ENCODE peak calls at places on chromosomes 16 and 17, in six cellular contexts. D, Q, K, R, B and S are unnamed samples.

GRCh38 chr17:80916246-80916645 is 75.4 kb upstream of the CHMP6 start:
- ATAC-seq in Q (no peak), K (no peak), B (no peak), R (no peak), D (no peak), S (no peak)

GRCh38 chr17:65254166-65254565 is 117.0 kb downstream of the RGS9 start:
- ATAC-seq in D (no peak), Q (peak; percentile 55), K (no peak), B (peak; percentile 64), R (no peak), S (no peak)

GRCh38 chr16:90031931-90032663 is 12.8 kb upstream of the DBNDD1 start:
- ATAC-seq in R (no peak), B (peak; percentile 16), K (no peak), Q (no peak), D (peak; percentile 58), S (peak; percentile 19)

GRCh38 chr17:14784997-14785696 is 480.0 kb downstream of the PMP22 start:
- ATAC-seq in B (no peak), Q (peak; percentile 99), K (no peak), D (no peak), R (no peak), S (no peak)

GRCh38 chr16:4200000-4200780 is 41.7 kb downstream of the SRL start:
- ATAC-seq in K (peak; percentile 96), R (peak; percentile 61), D (peak; percentile 88), Q (peak; percentile 94), B (peak; percentile 96), S (peak; percentile 88)

GRCh38 chr16:48244863-48245195 is 729 bp downstream of the LONP2 start:
- ATAC-seq in D (peak; percentile 6), K (peak; percentile 31), B (no peak), Q (no peak), R (no peak), S (no peak)

GRCh38 chr16:84294196-84295142 is at the start of gene WFDC1:
- ATAC-seq in D (peak; percentile 62), K (peak; percentile 44), R (no peak), Q (peak; percentile 25), B (peak; percentile 27), S (peak; percentile 51)

GRCh38 chr17:28888832-28889231 is 8.7 kb downstream of the FLOT2 start:
- ATAC-seq in K (no peak), Q (no peak), B (no peak), R (peak; percentile 3), D (no peak), S (no peak)

GRCh38 chr17:33515974-33516373 is 222.9 kb upstream of the ASIC2 start:
- ATAC-seq in D (no peak), Q (no peak), R (no peak), B (no peak), K (no peak), S (no peak)

GRCh38 chr16:55373489-55373832 is 49.5 kb downstream of the IRX6 start:
- ATAC-seq in R (no peak), K (no peak), Q (no peak), B (no peak), D (no peak), S (no peak)

GRCh38 chr17:78041401-78042179 is 83.1 kb downstream of the TNRC6C start:
- ATAC-seq in B (no peak), R (peak; percentile 11), Q (no peak), K (no peak), D (no peak), S (peak; percentile 56)

GRCh38 chr17:50692448-50693040 is 15.2 kb downstream of the ANKRD40 start:
- ATAC-seq in K (no peak), B (peak; percentile 12), R (no peak), Q (no peak), D (no peak), S (no peak)

GRCh38 chr17:43341705-43342600 is 56.8 kb upstream of the ARL4D start:
- ATAC-seq in D (no peak), Q (no peak), K (no peak), B (no peak), R (no peak), S (no peak)

GRCh38 chr17:39671651-39672521 is 3.6 kb downstream of the PNMT start:
- ATAC-seq in Q (peak; percentile 69), R (no peak), K (peak; percentile 39), D (no peak), B (peak; percentile 17), S (no peak)

GRCh38 chr17:55605705-55606104 is 94.5 kb upstream of the SMIM36 start:
- ATAC-seq in R (no peak), K (no peak), B (no peak), D (no peak), Q (no peak), S (no peak)

GRCh38 chr16:67718668-67719047 is 458 bp downstream of the GFOD2 start:
- ATAC-seq in K (peak; percentile 53), Q (peak; percentile 41), D (no peak), R (peak; percentile 52), B (no peak), S (no peak)

GRCh38 chr16:30349695-30350094 is 5.4 kb downstream of the CD2BP2 start:
- ATAC-seq in D (no peak), Q (no peak), R (peak; percentile 63), K (no peak), B (no peak), S (no peak)

DNA sequence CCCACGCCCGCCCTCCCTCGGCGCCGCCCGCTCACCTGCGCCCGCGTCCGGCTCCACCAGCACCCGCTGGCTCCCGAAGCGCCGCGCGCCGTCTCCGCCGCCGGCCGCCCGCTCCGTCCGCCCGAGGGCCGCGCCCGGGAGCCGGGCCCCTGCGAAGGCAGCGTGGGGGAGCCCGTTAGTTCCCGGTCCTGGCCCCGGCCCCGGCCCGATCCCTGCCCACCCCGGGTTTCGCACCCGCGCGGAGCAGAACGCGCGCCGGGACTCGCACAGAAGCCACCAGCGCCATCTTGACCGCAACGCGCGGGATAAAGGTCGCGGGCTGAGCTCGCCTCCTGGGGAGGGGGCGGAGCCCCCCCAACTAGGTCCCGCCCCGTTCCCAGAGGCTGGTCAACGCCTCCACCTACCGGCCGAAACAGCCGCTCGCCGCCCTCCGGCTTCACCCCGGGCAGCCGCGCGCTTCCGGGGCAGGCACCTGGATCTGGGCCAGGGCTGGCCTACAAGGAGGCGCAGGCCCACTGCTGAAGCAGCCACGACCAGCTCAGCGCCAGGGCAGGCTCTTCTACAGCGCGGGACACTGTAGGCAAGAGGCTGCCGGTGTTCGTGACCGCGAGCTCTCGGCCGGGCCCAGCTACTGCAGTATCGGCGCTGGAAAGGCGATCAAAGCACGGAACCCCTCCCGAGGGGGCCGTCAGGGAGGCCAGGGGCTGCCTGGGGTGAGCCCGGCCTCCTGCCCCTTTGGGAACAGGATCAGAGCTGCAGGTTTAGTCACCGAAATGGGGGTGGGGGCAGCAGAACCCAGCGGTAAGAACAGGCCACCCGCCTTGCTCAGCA is at the start of gene ECI1:
- ATAC-seq in K (peak; percentile 93), D (peak; percentile 99), Q (peak; percentile 90), B (peak; percentile 83), R (peak; percentile 97), S (peak; percentile 98)
- H3K4me3 ChIP-seq in K (peak within 1 kb of the TSS; percentile 94), D (peak within 1 kb of the TSS; percentile 67), Q (peak within 1 kb of the TSS; percentile 75), B (peak within 1 kb of the TSS; percentile 91), R (peak within 1 kb of the TSS; percentile 84), S (peak within 1 kb of the TSS; percentile 85)

GRCh38 chr16:11225677-11226549 is 30.1 kb downstream of the SOCS1 start:
- ATAC-seq in R (peak; percentile 1), D (no peak), K (no peak), Q (no peak), B (no peak), S (no peak)

GRCh38 chr16:11224894-11225676 is 30.9 kb downstream of the SOCS1 start:
- ATAC-seq in B (no peak), D (peak; percentile 19), R (peak; percentile 89), Q (peak; percentile 9), K (no peak), S (no peak)

GRCh38 chr16:11229432-11229831 is 26.6 kb downstream of the SOCS1 start:
- ATAC-seq in D (no peak), B (no peak), R (no peak), Q (no peak), K (no peak), S (no peak)

GRCh38 chr16:11219188-11219587 is 36.8 kb downstream of the SOCS1 start:
- ATAC-seq in K (no peak), D (no peak), Q (no peak), B (no peak), R (no peak), S (no peak)

GRCh38 chr16:11224096-11224893 is 31.7 kb downstream of the SOCS1 start:
- ATAC-seq in D (peak; percentile 91), K (peak; percentile 100), B (peak; percentile 38), R (peak; percentile 75), Q (peak; percentile 96), S (peak; percentile 89)
- TF ChIP-seq EP300 in D (peak; percentile 100), K (no peak), B (no peak), R (no peak), Q (no peak), S (no peak)

DNA sequence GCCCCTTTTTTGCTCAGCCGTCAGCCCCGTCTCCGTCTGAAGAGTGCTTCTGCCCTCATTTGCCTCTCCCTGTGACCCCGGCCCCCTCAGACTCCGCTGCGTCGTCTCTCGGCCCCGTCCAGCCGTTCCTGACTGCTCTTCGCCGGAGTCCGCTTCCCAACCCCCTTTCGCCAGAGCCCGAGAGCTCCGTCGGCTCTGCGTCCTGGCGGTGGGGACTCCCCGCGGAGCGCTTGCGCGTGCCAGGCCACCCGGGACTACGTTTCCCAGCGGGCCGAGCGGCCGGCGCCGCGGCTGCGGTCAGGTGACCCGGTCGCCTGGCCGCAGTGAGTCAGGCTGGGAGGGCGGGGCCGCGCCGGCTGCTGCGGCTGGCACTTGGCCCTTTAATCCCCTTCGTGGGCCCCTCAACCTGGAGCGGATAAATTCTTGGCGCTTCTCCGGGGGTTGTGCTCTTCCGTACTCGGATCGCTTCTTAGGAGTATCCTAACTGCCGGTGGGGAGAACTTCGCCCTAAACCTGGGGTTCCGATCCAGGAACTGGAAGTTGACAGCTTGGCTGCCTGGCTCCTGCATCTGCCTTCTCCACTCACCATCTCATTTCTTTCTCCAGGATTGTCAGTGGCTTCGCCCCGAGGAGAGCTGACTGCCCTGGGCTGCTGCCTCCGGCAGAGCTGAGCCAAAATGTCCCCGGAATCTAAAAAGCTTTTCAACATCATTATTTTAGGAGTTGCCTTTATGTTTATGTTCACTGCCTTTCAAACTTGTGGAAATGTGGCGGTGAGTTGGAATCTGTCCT is at the start of gene MFSD11:
- ATAC-seq in B (peak; percentile 78), K (peak; percentile 69), R (peak; percentile 79), Q (peak; percentile 86), D (peak; percentile 94), S (peak; percentile 86)
- TF ChIP-seq POLR2A in B (peak; percentile 49), K (peak; percentile 82), R (no peak), Q (no peak), D (peak; percentile 41), S (peak; percentile 35)

DNA sequence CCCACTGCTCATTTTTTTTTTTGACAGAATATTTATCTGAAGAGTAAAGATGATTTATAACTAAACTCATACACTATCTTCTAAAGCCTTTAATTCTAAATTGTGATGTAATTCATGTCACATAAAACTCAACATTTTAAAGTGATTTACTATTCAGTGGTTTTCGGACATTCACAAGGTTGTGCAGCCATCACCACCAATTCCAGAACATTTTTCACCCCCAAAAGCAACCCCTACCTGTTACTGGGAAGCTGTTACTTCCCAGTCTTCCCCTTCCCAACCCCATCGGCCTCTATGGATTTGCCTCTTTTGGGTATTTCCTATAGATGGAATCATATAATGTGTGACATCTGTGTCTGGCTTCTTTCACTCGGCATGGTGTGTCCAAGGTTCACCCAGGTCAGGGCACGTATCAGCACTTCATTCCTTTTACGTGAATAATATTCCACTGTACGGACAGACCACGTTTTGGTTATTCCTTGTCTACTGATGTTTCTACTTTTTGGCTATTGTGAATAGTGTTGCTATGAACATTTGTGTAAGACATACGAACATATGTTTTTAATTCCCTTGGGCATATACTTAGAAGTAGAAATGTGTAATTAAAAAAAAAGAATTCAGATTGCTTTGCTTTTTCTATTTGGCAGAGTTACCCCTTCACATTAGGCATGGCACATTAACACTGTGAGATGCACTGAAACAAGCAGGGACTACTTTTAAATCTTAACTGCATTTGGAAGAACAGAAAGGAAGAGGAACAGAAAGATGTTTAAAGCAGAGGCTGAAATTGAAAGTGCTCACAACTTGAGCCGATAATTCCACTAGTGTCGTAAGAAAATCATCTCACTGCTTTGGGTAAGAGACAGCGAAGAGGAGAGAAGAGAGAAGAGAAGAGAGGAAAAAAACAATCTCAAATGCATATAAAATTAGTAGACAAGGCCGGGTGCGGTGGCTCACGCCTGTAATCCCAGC is 105.4 kb downstream of the VPS53 start:
- ATAC-seq in Q (no peak), K (no peak), B (no peak), R (no peak), D (no peak), S (no peak)
- H3K4me3 ChIP-seq in Q (no peak overlapping the region), K (no peak overlapping the region), B (no peak overlapping the region), R (no peak overlapping the region), D (no peak overlapping the region), S (no peak overlapping the region)